ENCODE peak calls at places on chromosomes 7 and 10, in six cellular contexts. Y is coronary artery, N is astrocyte of the cerebellum, V is cardiac fibroblast, L is NCI-H1048, I is NCI-H1105 treated with DMSO at 0.1 percent for 48 hours. S is an unnamed sample.
A peak's percentile ranks its signal among the peaks of the same experiment; 100 is the strongest.

GRCh38 chr7:6271694-6272371 is 591 bp downstream of the CYTH3 start:
- DNase-seq in V (no peak), N (no peak), L (no peak), Y (peak; percentile 79), I (peak; percentile 20), S (no peak)

GRCh38 chr7:158682456-158682855 is 22.1 kb downstream of the NCAPG2 start:
- DNase-seq in Y (no peak), N (no peak), L (no peak), V (no peak), I (peak; percentile 21), S (peak; percentile 33)

GRCh38 chr7:96090756-96091155 is 231.1 kb downstream of the SLC25A13 start:
- DNase-seq in V (no peak), N (no peak), Y (no peak), L (peak; percentile 54), I (peak; percentile 55), S (no peak)

GRCh38 chr7:73556208-73557107 is 1.0 kb downstream of the BCL7B start:
- DNase-seq in L (no peak), N (no peak), I (no peak), Y (no peak), V (no peak), S (no peak)

GRCh38 chr7:142088022-142088714 is 23.4 kb upstream of the MGAM2 start:
- DNase-seq in I (peak; percentile 35), Y (no peak), L (no peak), N (no peak), V (no peak), S (no peak)

GRCh38 chr7:156795415-156795814 is 97.6 kb downstream of the LMBR1 start:
- DNase-seq in N (no peak), Y (no peak), V (no peak), L (no peak), I (no peak), S (no peak)

GRCh38 chr7:7911339-7911738 is 57.3 kb upstream of the GLCCI1 start:
- DNase-seq in Y (no peak), V (peak; percentile 59), L (no peak), I (no peak), N (peak; percentile 20), S (peak; percentile 24)

GRCh38 chr10:129642427-129642826 is 175.4 kb downstream of the MGMT start:
- DNase-seq in V (no peak), Y (no peak), N (no peak), L (no peak), I (no peak), S (peak; percentile 16)

GRCh38 chr10:20616056-20616671 is 280.9 kb downstream of the NEBL start:
- DNase-seq in N (no peak), V (no peak), I (no peak), L (no peak), Y (no peak), S (no peak)

GRCh38 chr10:110487411-110488123 is 10.1 kb upstream of the DUSP5 start:
- DNase-seq in I (no peak), L (no peak), N (no peak), Y (no peak), V (no peak), S (no peak)

GRCh38 chr7:130276796-130277762 is 10.4 kb downstream of the CPA2 start:
- DNase-seq in I (no peak), Y (no peak), L (no peak), N (peak; percentile 59), V (peak; percentile 66), S (peak; percentile 80)

GRCh38 chr10:110431659-110432058 is 66.0 kb upstream of the DUSP5 start:
- DNase-seq in I (no peak), L (no peak), Y (no peak), V (no peak), N (no peak), S (no peak)

GRCh38 chr10:93894516-93895378 is 969 bp downstream of the SLC35G1 start:
- DNase-seq in Y (no peak), I (no peak), V (peak; percentile 19), N (no peak), L (no peak), S (peak; percentile 13)

GRCh38 chr10:60555710-60556109 is 166.0 kb upstream of the ANK3 start:
- DNase-seq in V (no peak), Y (no peak), N (no peak), I (no peak), L (no peak), S (no peak)

GRCh38 chr7:2635810-2636701 is 4.3 kb downstream of the TTYH3 start:
- DNase-seq in N (peak; percentile 68), Y (no peak), I (no peak), L (no peak), V (peak; percentile 87), S (peak; percentile 73)

GRCh38 chr7:11060883-11061282 is 87.2 kb downstream of the PHF14 start:
- DNase-seq in Y (no peak), N (no peak), I (no peak), V (peak; percentile 47), L (no peak), S (peak; percentile 6)

GRCh38 chr7:50197547-50197946 is 104.5 kb upstream of the ZPBP start:
- DNase-seq in L (no peak), V (no peak), Y (no peak), I (no peak), N (no peak), S (no peak)

GRCh38 chr7:1235501-1236131 is 2.9 kb downstream of the UNCX start:
- DNase-seq in N (no peak), Y (no peak), L (no peak), I (no peak), V (no peak), S (no peak)

GRCh38 chr7:50068850-50069551 is 24.0 kb downstream of the ZPBP start:
- DNase-seq in Y (no peak), L (peak; percentile 1), I (peak; percentile 92), V (peak; percentile 61), N (peak; percentile 84), S (peak; percentile 15)

GRCh38 chr10:6269953-6270867 is 67.5 kb downstream of the PFKFB3 start:
- DNase-seq in L (no peak), V (no peak), N (no peak), I (no peak), Y (no peak), S (no peak)

GRCh38 chr10:8396675-8397074 is 342.2 kb downstream of the GATA3 start:
- DNase-seq in I (no peak), N (no peak), Y (no peak), L (no peak), V (peak; percentile 49), S (no peak)